ENCODE peak calls at places on chromosomes 13 and 19, in six cellular contexts. C is left lung, N is pancreas, G is adrenal gland, E is foreskin fibroblast, X is fibroblast of lung. S is an unnamed sample.

GRCh38 chr13:40916207-40916998 is 102.7 kb downstream of the ELF1 start:
- DNase-seq in C (no peak), G (no peak), N (no peak), X (peak; percentile 56), E (peak; percentile 52), S (no peak)

GRCh38 chr13:72205773-72206172 is 338.8 kb upstream of the DACH1 start:
- DNase-seq in N (no peak), X (peak; percentile 85), G (no peak), E (no peak), C (no peak), S (no peak)

GRCh38 chr19:11361037-11361770 is 6.0 kb downstream of the PLPPR2 start:
- DNase-seq in C (peak; percentile 66), E (no peak), N (peak; percentile 56), X (no peak), G (peak; percentile 70), S (no peak)

GRCh38 chr19:5345895-5346386 is 5.3 kb upstream of the PTPRS start:
- DNase-seq in X (peak; percentile 84), N (no peak), C (no peak), E (no peak), G (no peak), S (peak; percentile 63)

GRCh38 chr13:102825400-102825799 is 20.4 kb upstream of the ERCC5 start:
- DNase-seq in X (no peak), N (no peak), G (no peak), C (no peak), E (no peak), S (no peak)

GRCh38 chr19:39208175-39208795 is 4.2 kb upstream of the SYCN start:
- DNase-seq in C (no peak), N (peak; percentile 71), X (no peak), G (no peak), E (no peak), S (no peak)

GRCh38 chr13:113927661-113928581 is 46.0 kb downstream of the C13orf46 start:
- DNase-seq in N (no peak), E (peak; percentile 98), G (peak; percentile 16), X (peak; percentile 90), C (no peak), S (peak; percentile 97)

GRCh38 chr19:43624933-43625332 is 5.5 kb upstream of the ZNF428 start:
- DNase-seq in N (no peak), C (peak; percentile 57), X (no peak), G (peak; percentile 60), E (no peak), S (no peak)

GRCh38 chr19:6443986-6444385 is 10.4 kb upstream of the SLC25A41 start:
- DNase-seq in C (no peak), G (no peak), N (no peak), E (no peak), X (no peak), S (no peak)

GRCh38 chr13:19959141-19959830 is 759 bp downstream of the ZMYM2 start:
- DNase-seq in G (peak; percentile 65), C (peak; percentile 71), X (peak; percentile 42), N (peak; percentile 52), E (peak; percentile 35), S (no peak)

GRCh38 chr19:47176071-47176626 is 45.5 kb downstream of the SAE1 start:
- DNase-seq in C (no peak), G (no peak), E (peak; percentile 73), N (no peak), X (peak; percentile 88), S (no peak)

GRCh38 chr13:98910501-98910951 is 67.3 kb downstream of the DOCK9 start:
- DNase-seq in X (peak; percentile 71), G (peak; percentile 27), E (peak; percentile 54), N (no peak), C (no peak), S (no peak)

GRCh38 chr13:40352807-40353562 is 313.5 kb downstream of the FOXO1 start:
- DNase-seq in G (peak; percentile 48), N (no peak), E (peak; percentile 11), C (no peak), X (peak; percentile 76), S (peak; percentile 50)

GRCh38 chr13:42378383-42378780 is 106.4 kb downstream of the AKAP11 start:
- DNase-seq in X (no peak), N (no peak), E (no peak), G (no peak), C (no peak), S (no peak)

GRCh38 chr19:19909654-19910053 is 8.9 kb downstream of the ZNF93 start:
- DNase-seq in X (no peak), E (no peak), G (no peak), N (no peak), C (no peak), S (no peak)

GRCh38 chr13:26502826-26503225 is 54.7 kb upstream of the WASF3 start:
- DNase-seq in C (no peak), X (peak; percentile 50), N (no peak), E (peak; percentile 43), G (no peak), S (peak; percentile 48)

GRCh38 chr13:51793570-51794273 is 10.2 kb downstream of the DHRS12 start:
- DNase-seq in X (peak; percentile 91), C (no peak), G (peak; percentile 76), N (peak; percentile 45), E (peak; percentile 75), S (peak; percentile 59)

DNA sequence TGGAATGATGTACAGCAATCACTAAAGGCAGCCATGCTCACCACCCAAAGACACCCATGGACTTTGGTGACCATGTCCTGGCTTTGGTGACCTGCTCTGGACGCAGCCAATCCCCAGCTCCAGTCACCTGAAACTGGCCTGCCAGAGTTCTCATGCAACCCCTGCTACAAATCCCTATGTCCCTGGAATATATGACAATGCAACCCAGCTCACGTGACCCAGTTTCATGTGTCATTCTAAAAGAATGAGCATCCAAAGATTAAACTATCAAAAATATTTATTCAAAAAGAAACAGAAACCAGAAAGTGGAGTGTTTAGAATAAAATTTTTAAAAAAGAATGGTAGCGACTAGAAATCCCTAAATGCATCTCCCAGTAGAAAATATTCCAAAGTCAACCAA is 203.3 kb upstream of the IRS2 start:
- DNase-seq in G (no peak), E (no peak), N (no peak), C (no peak), X (peak; percentile 39), S (no peak)
- H3K4me3 ChIP-seq in G (no peak overlapping the region), E (no peak overlapping the region), N (no peak overlapping the region), C (no peak overlapping the region), X (no peak overlapping the region), S (no peak overlapping the region)

DNA sequence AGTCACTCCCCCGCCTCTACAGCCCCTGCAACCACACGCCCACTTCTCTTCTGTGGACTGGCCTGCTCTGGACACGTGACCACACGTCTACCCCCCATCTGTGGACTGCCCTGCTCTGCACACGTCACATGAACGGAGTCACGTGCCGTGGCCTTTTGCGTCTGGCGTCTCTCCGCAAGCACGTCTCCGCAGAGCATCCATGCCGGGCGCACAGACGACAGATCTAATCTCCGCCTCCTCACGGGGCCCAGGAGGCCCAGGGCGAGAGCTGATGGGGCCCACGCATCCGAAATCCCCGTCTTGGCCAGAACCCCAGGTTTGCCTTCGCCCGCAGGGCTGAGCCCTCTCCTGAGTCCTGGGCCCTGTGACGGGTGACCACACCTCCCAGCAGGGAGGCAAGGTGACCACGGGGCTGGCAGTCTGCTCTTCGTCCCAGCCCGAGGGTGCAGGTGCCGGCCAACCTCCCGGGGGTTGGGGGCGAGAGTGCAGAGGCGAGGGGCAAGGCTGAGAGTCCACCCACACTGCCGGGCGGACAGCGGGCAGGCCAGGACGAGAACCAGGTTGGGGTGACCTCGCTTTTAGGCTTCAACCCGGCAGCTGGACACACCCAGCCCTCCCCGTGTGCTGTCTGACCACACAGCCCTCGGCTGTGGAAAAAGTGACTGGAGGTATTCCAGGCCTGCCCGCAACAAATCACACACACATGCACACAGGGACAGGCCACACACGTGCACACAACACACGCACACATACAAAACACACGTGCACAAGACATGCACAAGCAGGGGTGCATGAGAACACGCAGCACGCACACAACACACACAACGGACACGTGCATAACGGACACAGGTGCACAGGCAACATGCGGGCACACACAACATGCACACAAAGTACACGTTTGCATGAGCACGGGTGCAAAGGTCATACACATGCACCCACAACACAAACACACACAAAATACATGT is 3.9 kb downstream of the SBNO2 start:
- DNase-seq in N (no peak), C (no peak), E (no peak), X (peak; percentile 70), G (peak; percentile 90), S (peak; percentile 20)
- H3K4me3 ChIP-seq in N (no peak overlapping the region), C (no peak overlapping the region), E (peak overlapping the region; percentile 10), X (peak overlapping the region; percentile 86), G (no peak overlapping the region), S (no peak overlapping the region)

GRCh38 chr19:3003046-3003445 is 25.7 kb downstream of the TLE6 start:
- DNase-seq in E (no peak), G (peak; percentile 48), N (no peak), C (no peak), X (no peak), S (no peak)
- H3K4me3 ChIP-seq in E (no peak overlapping the region), G (no peak overlapping the region), N (no peak overlapping the region), C (no peak overlapping the region), X (no peak overlapping the region), S (no peak overlapping the region)

DNA sequence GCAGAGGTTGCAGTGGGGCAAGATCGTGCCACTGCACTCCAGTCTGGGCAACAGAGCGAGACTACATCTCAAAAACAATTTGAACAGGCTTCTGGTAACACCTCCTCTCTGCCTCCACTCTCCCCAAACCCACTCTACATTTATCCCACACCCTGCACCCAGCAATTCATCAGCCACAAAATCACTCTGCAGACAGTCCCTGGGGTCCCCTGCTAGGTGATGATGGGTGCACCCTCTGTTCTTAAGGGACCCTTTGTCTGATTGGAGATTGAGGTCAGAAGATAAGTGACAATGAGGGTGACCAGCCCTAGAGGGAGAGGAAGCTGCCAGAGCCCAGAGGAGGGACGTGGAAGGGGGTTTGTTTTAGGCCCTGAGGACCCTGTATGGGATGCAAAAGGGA is 2.2 kb downstream of the BCL3 start:
- DNase-seq in X (no peak), G (no peak), N (no peak), E (no peak), C (no peak), S (no peak)
- H3K4me3 ChIP-seq in X (peak overlapping the region; percentile 91), G (no peak overlapping the region), N (no peak overlapping the region), E (peak overlapping the region; percentile 78), C (peak overlapping the region; percentile 83), S (peak overlapping the region; percentile 20)

GRCh38 chr19:45217957-45218334 is 27.3 kb downstream of the EXOC3L2 start:
- DNase-seq in N (no peak), E (no peak), C (no peak), X (no peak), G (no peak), S (no peak)

GRCh38 chr19:45216677-45217076 is 28.5 kb downstream of the EXOC3L2 start:
- DNase-seq in E (no peak), N (no peak), G (no peak), C (no peak), X (peak; percentile 36), S (no peak)

GRCh38 chr19:45218887-45219780 is 26.1 kb downstream of the EXOC3L2 start:
- DNase-seq in N (no peak), G (no peak), E (no peak), C (no peak), X (no peak), S (no peak)

GRCh38 chr19:45218426-45218825 is 26.8 kb downstream of the EXOC3L2 start:
- DNase-seq in X (no peak), C (no peak), N (no peak), E (no peak), G (no peak), S (no peak)

GRCh38 chr19:45217193-45217956 is 27.8 kb downstream of the EXOC3L2 start:
- DNase-seq in G (no peak), X (peak; percentile 20), E (no peak), C (no peak), N (no peak), S (no peak)
- H3K4me3 ChIP-seq in G (no peak overlapping the region), X (peak overlapping the region; percentile 8), E (no peak overlapping the region), C (no peak overlapping the region), N (no peak overlapping the region), S (peak overlapping the region; percentile 24)